ENCODE peak calls at places on chromosomes 2 and 18, in four cellular contexts. P is HepG2, M is SK-N-SH, V is GM12878. Q is an unnamed sample.

GRCh38 chr2:49271060-49271665 is 116.8 kb upstream of the FSHR start:
- DNase-seq in P (peak), M (peak), V (no peak), Q (no peak)

GRCh38 chr18:6949800-6950586 is 167.6 kb downstream of the LAMA1 start:
- DNase-seq in P (no peak), M (no peak), V (no peak), Q (no peak)

GRCh38 chr2:22487541-22487940 is 897.4 kb upstream of the KLHL29 start:
- DNase-seq in P (no peak), M (no peak), V (no peak), Q (no peak)

GRCh38 chr18:31819106-31819924 is 58.6 kb upstream of the SLC25A52 start:
- DNase-seq in P (peak), M (peak), V (no peak), Q (no peak)

GRCh38 chr18:2515908-2516625 is 55.2 kb downstream of the METTL4 start:
- DNase-seq in P (peak), M (no peak), V (no peak), Q (no peak)

GRCh38 chr2:154143105-154143504 is 271.4 kb downstream of the GALNT13 start:
- DNase-seq in P (no peak), M (no peak), V (no peak), Q (no peak)

GRCh38 chr18:11980148-11980554 is 1.2 kb upstream of the IMPA2 start:
- DNase-seq in P (no peak), M (no peak), V (no peak), Q (no peak)

GRCh38 chr2:236008857-236009256 is 159.3 kb downstream of the GBX2 start:
- DNase-seq in P (peak), M (no peak), V (no peak), Q (no peak)

GRCh38 chr2:176562359-176563043 is 293.3 kb downstream of the MTX2 start:
- DNase-seq in P (no peak), M (no peak), V (no peak), Q (no peak)

GRCh38 chr2:3470166-3470651 is 49.1 kb downstream of the ADI1 start:
- DNase-seq in P (no peak), M (no peak), V (no peak), Q (no peak)

GRCh38 chr18:332007-332406 is 64.2 kb upstream of the THOC1 start:
- DNase-seq in P (no peak), M (no peak), V (no peak), Q (no peak)

GRCh38 chr2:143934170-143934912 is 585.6 kb downstream of the ZEB2 start:
- DNase-seq in P (no peak), M (no peak), V (no peak), Q (no peak)

GRCh38 chr2:210195066-210195852 is 24.1 kb upstream of the KANSL1L start:
- DNase-seq in P (peak), M (peak), V (no peak), Q (no peak)

GRCh38 chr18:48356909-48357631 is 52.1 kb downstream of the ZBTB7C start:
- DNase-seq in P (no peak), M (peak), V (no peak), Q (no peak)

GRCh38 chr18:24160086-24160485 is 21.2 kb downstream of the CABYR start:
- DNase-seq in P (no peak), M (no peak), V (no peak), Q (no peak)

GRCh38 chr2:178756843-178757242 is 50.4 kb downstream of the TTN start:
- DNase-seq in P (no peak), M (no peak), V (no peak), Q (no peak)

GRCh38 chr18:48666613-48667012 is 127.8 kb downstream of the CTIF start:
- DNase-seq in P (no peak), M (no peak), V (no peak), Q (no peak)

GRCh38 chr18:76208632-76209308 is 286.3 kb downstream of the ZNF516 start:
- DNase-seq in P (no peak), M (no peak), V (no peak), Q (no peak)

GRCh38 chr18:65523461-65523860 is 227.4 kb upstream of the CDH7 start:
- DNase-seq in P (no peak), M (no peak), V (no peak), Q (no peak)

GRCh38 chr18:685438-685837 is 27.0 kb downstream of the ENOSF1 start:
- DNase-seq in P (no peak), M (no peak), V (no peak), Q (no peak)

GRCh38 chr2:61855178-61855523 is 1.3 kb upstream of the FAM161A start:
- DNase-seq in P (peak), M (no peak), V (no peak), Q (no peak)

GRCh38 chr2:102620367-102620766 is 1.0 kb downstream of the SLC9A2 start:
- DNase-seq in P (no peak), M (no peak), V (no peak), Q (no peak)

GRCh38 chr2:147916723-147917122 is 71.9 kb downstream of the ACVR2A start:
- DNase-seq in P (no peak), M (no peak), V (no peak), Q (no peak)

GRCh38 chr2:147909178-147909577 is 64.3 kb downstream of the ACVR2A start:
- DNase-seq in P (no peak), M (no peak), V (no peak), Q (no peak)

GRCh38 chr2:147910990-147911473 is 66.2 kb downstream of the ACVR2A start:
- DNase-seq in P (peak), M (no peak), V (peak), Q (no peak)

GRCh38 chr2:147916067-147916466 is 71.2 kb downstream of the ACVR2A start:
- DNase-seq in P (no peak), M (no peak), V (no peak), Q (no peak)

GRCh38 chr2:147913701-147914480 is 69.1 kb downstream of the ACVR2A start:
- DNase-seq in P (no peak), M (no peak), V (no peak), Q (no peak)
- TF ChIP-seq TAF1 in P (no peak), M (no peak), V (no peak), Q (no peak)

GRCh38 chr2:205534997-205535396 is 147.3 kb upstream of the NRP2 start:
- DNase-seq in P (no peak), M (no peak), V (no peak), Q (no peak)

GRCh38 chr2:205527801-205528200 is 154.5 kb upstream of the NRP2 start:
- DNase-seq in P (no peak), M (no peak), V (no peak), Q (no peak)

GRCh38 chr2:205531082-205531481 is 151.2 kb upstream of the NRP2 start:
- DNase-seq in P (no peak), M (no peak), V (no peak), Q (no peak)
- TF ChIP-seq POLR2AphosphoS5 in P (no peak), M (no peak), V (no peak), Q (no peak)

GRCh38 chr2:239216614-239217273 is 184.1 kb downstream of the HDAC4 start:
- DNase-seq in P (no peak), M (no peak), V (no peak), Q (no peak)

GRCh38 chr2:239216251-239216613 is 184.6 kb downstream of the HDAC4 start:
- DNase-seq in P (no peak), M (no peak), V (no peak), Q (no peak)

GRCh38 chr2:239213420-239214101 is 187.3 kb downstream of the HDAC4 start:
- DNase-seq in P (no peak), M (no peak), V (no peak), Q (no peak)

GRCh38 chr2:239214725-239215124 is 186.1 kb downstream of the HDAC4 start:
- DNase-seq in P (no peak), M (no peak), V (no peak), Q (no peak)

GRCh38 chr2:239215136-239215925 is 185.5 kb downstream of the HDAC4 start:
- DNase-seq in P (no peak), M (no peak), V (no peak), Q (no peak)
- TF ChIP-seq TAF1 in P (no peak), M (no peak), V (no peak), Q (no peak)

DNA sequence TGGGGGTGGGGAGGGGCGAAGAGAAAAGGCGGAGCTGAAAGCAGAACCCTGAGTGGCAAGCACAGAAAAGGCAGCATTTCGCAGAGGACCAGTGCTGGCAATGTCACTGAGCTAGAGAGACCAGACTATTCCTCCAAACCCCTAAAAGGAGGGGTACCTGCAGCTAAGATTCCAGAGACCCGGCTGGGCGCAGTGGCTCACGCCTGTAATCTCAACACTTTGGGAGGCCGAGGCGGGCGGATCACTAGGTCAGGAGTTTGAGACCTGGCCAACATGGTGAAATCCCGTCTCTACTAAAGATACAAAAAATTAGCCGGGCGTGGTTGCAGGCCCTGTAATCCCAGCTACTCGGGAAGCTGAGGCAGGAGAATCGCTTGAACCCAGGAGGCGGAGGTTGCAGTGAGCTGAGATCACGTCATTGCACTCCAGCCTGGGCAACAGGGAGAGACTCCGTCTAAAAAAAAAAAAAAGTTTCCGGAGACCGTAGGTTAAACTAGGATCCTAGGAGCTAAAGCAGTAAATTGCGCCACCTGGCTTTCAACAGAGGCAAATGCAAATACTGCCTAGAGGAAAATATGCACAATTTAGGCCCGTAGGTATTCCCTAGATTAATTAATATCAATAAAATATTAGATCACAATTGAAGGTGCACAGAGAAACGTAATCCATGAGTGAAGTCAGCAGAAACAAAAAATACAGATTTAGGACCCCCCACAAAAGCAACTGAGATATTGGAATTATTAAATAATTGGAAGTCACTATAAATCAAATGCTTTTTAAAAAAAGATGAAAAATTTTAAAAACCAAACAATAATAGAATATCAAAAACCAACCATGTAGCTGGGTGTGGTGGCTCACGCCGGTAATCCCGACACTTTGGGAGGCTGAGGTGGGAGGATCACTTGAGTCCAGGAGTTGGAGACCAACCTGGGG is 4.9 kb downstream of the UCN start:
- DNase-seq in P (peak), M (peak), V (no peak), Q (no peak)
- TF ChIP-seq POLR2AphosphoS5 in P (no peak), M (no peak), V (no peak), Q (no peak)

GRCh38 chr2:232343816-232344215 is 34.7 kb upstream of the ALPP start:
- DNase-seq in P (no peak), M (no peak), V (no peak), Q (no peak)

GRCh38 chr2:232342635-232343565 is 35.7 kb upstream of the ALPP start:
- DNase-seq in P (no peak), M (no peak), V (no peak), Q (no peak)

GRCh38 chr2:232347369-232347768 is 31.2 kb upstream of the ALPP start:
- DNase-seq in P (no peak), M (no peak), V (no peak), Q (no peak)

GRCh38 chr2:232341739-232342126 is 36.8 kb upstream of the ALPP start:
- DNase-seq in P (no peak), M (no peak), V (no peak), Q (no peak)

DNA sequence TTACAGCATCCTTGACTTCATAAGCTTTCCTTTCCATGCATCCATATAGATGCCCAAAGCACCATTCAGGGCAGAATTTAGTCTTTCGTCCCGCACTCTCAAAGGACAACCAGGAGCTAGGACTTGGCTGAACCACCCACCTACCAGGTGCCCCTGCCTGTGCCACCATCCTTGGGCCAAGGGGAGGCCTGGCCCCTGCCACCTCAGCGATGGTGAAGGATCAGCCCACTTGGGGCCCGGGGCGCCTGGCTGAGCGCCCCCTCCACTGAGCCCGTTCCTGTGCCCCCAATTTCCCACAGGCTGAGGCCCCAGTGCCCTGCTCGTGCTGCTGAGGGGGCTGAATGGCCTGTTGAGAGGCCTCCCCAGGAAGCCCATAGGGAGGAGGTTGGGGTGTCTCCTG is 33.3 kb upstream of the ALPP start:
- DNase-seq in P (no peak), M (no peak), V (no peak), Q (no peak)
- TF ChIP-seq TAF1 in P (no peak), M (no peak), V (no peak), Q (no peak)

GRCh38 chr2:85606116-85606455 is 3.6 kb upstream of the TMEM150A start:
- DNase-seq in P (no peak), M (no peak), V (no peak), Q (no peak)

GRCh38 chr2:85607268-85608215 is 4.3 kb downstream of the C2orf68 start:
- DNase-seq in P (peak), M (no peak), V (no peak), Q (no peak)

GRCh38 chr2:85602476-85603234 is at the start of gene TMEM150A:
- DNase-seq in P (peak), M (peak), V (peak), Q (peak)

GRCh38 chr2:85605406-85606115 is 3.1 kb upstream of the TMEM150A start:
- DNase-seq in P (peak), M (no peak), V (no peak), Q (no peak)

DNA sequence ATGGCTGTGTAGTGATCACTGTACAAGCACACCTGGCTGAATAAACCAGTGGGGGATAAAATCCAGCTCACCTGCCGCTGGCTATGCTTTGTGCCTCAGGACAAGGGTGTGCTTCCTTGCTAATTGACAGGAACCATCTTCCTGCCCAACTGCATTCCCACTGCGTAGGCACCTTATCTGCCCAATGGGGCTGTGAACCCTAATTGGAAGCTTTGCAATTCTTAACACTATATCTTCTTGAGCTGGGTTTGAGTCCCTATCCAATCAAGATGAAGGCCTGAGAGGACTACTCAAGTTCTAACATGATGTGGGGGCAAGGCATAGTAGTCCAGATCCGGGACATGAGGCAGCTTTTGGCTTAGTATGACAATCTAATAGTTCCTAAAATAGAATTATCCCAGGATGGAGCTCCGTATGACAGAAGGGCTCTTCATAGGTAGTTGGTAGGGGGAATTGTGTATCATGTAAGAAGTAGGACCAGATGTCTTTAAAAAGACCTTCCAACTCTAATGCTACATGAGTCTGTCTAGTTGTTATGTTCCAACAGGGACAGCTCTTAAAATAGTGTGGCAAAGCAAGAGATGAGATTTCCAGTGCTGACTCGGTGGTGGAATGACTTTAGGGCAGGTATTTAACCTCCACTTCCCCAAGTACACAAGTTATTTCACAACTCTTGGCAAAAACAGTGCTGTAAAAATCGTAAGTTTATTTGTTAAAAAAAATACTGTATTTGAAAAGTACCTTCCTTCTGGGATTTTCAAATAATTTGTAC is 2.3 kb upstream of the TMEM150A start:
- DNase-seq in P (no peak), M (no peak), V (no peak), Q (no peak)
- TF ChIP-seq POLR2AphosphoS5 in P (no peak), M (no peak), V (no peak), Q (no peak)